ENCODE peak calls at places on chromosomes 13 and 19, in ten cellular contexts. Q is right atrium auricular region; N is tibial nerve; Y is GM23338; F is activated CD4-positive, alpha-beta T cell treated with anti-CD3 and anti-CD28 coated beads for 1 hour; K is fibroblast of mammary gland; J is iPS-NIHi11; M is T-helper 2 cell; I is NCI-H2081; D is gastrocnemius medialis. E is an unnamed sample.

GRCh38 chr13:62360609-62361008 is 945.0 kb upstream of the PCDH20 start:
- DNase-seq in D (no peak), Q (no peak), J (no peak), F (no peak), I (peak), N (no peak), M (no peak), K (no peak), Y (no peak), E (no peak)

GRCh38 chr13:23736541-23736940 is 152.7 kb downstream of the MIPEP start:
- DNase-seq in Y (no peak), F (no peak), J (no peak), N (no peak), K (no peak), D (no peak), Q (no peak), I (no peak), M (no peak), E (no peak)

GRCh38 chr13:23709521-23709920 is 139.3 kb downstream of the TNFRSF19 start:
- DNase-seq in F (no peak), M (no peak), K (no peak), J (no peak), D (no peak), Y (no peak), Q (no peak), N (no peak), I (no peak), E (no peak)

GRCh38 chr13:41780736-41781708 is 179.9 kb downstream of the VWA8 start:
- DNase-seq in J (no peak), I (no peak), K (peak), Y (no peak), D (no peak), M (no peak), Q (no peak), N (no peak), F (no peak), E (peak)

GRCh38 chr13:100512422-100512821 is 76.2 kb downstream of the GGACT start:
- DNase-seq in D (no peak), I (no peak), N (no peak), Y (no peak), M (no peak), Q (no peak), K (peak), F (no peak), J (no peak), E (peak)

GRCh38 chr19:940591-941291 is 14.9 kb downstream of the ARID3A start:
- DNase-seq in D (peak), N (peak), J (no peak), K (peak), I (peak), M (peak), Q (peak), Y (no peak), F (peak), E (peak)

GRCh38 chr13:64551755-64552154 is 2678.4 kb downstream of the PCDH9 start:
- DNase-seq in Y (no peak), F (no peak), K (peak), N (no peak), J (no peak), I (no peak), M (no peak), Q (no peak), D (no peak), E (no peak)

GRCh38 chr19:56253737-56254136 is 18.8 kb upstream of the EDDM13 start:
- DNase-seq in Q (no peak), F (no peak), N (no peak), Y (peak), I (peak), M (peak), D (no peak), J (no peak), K (peak), E (no peak)

GRCh38 chr19:35533822-35534521 is 716 bp downstream of the GAPDHS start:
- DNase-seq in Q (no peak), F (peak), D (no peak), K (peak), N (no peak), M (peak), J (peak), I (no peak), Y (peak), E (peak)

GRCh38 chr19:7618771-7619510 is 10.4 kb downstream of the XAB2 start:
- DNase-seq in N (no peak), F (no peak), J (peak), M (no peak), D (no peak), Y (no peak), I (no peak), Q (no peak), K (no peak), E (no peak)

GRCh38 chr19:13881231-13881691 is 4.3 kb downstream of the NANOS3 start:
- DNase-seq in I (no peak), N (no peak), J (peak), M (peak), Q (no peak), K (no peak), Y (peak), D (no peak), F (no peak), E (no peak)

E was measured in MG63.